ENCODE peak calls at places on chromosomes 11 and 22, in six cellular contexts. One of them, this sample, is unnamed.

GRCh38 chr11:74018331-74019005 is 9.6 kb upstream of the UCP3 start:
- DNase-seq in WTC11: no peak
- DNase-seq in AG09309: peak; percentile 59
- DNase-seq in GM23248: peak; percentile 91
- DNase-seq in left ventricle myocardium inferior: peak; percentile 93
- DNase-seq in AML-193: no peak
- DNase-seq in this sample: peak; percentile 91

GRCh38 chr11:35389897-35390462 is 29.4 kb downstream of the SLC1A2 start:
- DNase-seq in AML-193: no peak
- DNase-seq in left ventricle myocardium inferior: no peak
- DNase-seq in GM23248: no peak
- DNase-seq in WTC11: no peak
- DNase-seq in AG09309: no peak
- DNase-seq in this sample: no peak

GRCh38 chr11:24155792-24156191 is 341.1 kb upstream of the LUZP2 start:
- DNase-seq in left ventricle myocardium inferior: no peak
- DNase-seq in GM23248: no peak
- DNase-seq in AG09309: no peak
- DNase-seq in AML-193: no peak
- DNase-seq in WTC11: peak; percentile 47
- DNase-seq in this sample: no peak

GRCh38 chr22:23219787-23220484 is 39.6 kb downstream of the BCR start:
- DNase-seq in AML-193: peak; percentile 80
- DNase-seq in AG09309: no peak
- DNase-seq in WTC11: no peak
- DNase-seq in left ventricle myocardium inferior: no peak
- DNase-seq in GM23248: peak; percentile 73
- DNase-seq in this sample: no peak

GRCh38 chr11:61647529-61647928 is 32.7 kb upstream of the DAGLA start:
- DNase-seq in WTC11: no peak
- DNase-seq in AML-193: no peak
- DNase-seq in GM23248: no peak
- DNase-seq in left ventricle myocardium inferior: no peak
- DNase-seq in AG09309: no peak
- DNase-seq in this sample: no peak

GRCh38 chr22:22687638-22688500 is 43.5 kb downstream of the GGTLC2 start:
- DNase-seq in AML-193: no peak
- DNase-seq in left ventricle myocardium inferior: no peak
- DNase-seq in GM23248: peak; percentile 75
- DNase-seq in WTC11: peak; percentile 24
- DNase-seq in AG09309: peak; percentile 3
- DNase-seq in this sample: peak; percentile 32

GRCh38 chr11:122097419-122098001 is 18.5 kb downstream of the BLID start:
- DNase-seq in left ventricle myocardium inferior: no peak
- DNase-seq in AG09309: no peak
- DNase-seq in WTC11: no peak
- DNase-seq in AML-193: no peak
- DNase-seq in GM23248: peak; percentile 68
- DNase-seq in this sample: no peak

GRCh38 chr22:50398698-50399648 is 55.8 kb downstream of the PPP6R2 start:
- DNase-seq in AML-193: no peak
- DNase-seq in WTC11: no peak
- DNase-seq in AG09309: no peak
- DNase-seq in GM23248: no peak
- DNase-seq in left ventricle myocardium inferior: no peak
- DNase-seq in this sample: peak; percentile 68

GRCh38 chr22:42800731-42801536 is 56.1 kb downstream of the ARFGAP3 start:
- DNase-seq in left ventricle myocardium inferior: no peak
- DNase-seq in AG09309: no peak
- DNase-seq in WTC11: no peak
- DNase-seq in AML-193: no peak
- DNase-seq in GM23248: no peak
- DNase-seq in this sample: no peak

GRCh38 chr11:66020618-66021357 is 5.5 kb downstream of the CATSPER1 start:
- DNase-seq in AG09309: no peak
- DNase-seq in AML-193: peak; percentile 77
- DNase-seq in GM23248: peak; percentile 89
- DNase-seq in WTC11: no peak
- DNase-seq in left ventricle myocardium inferior: no peak
- DNase-seq in this sample: no peak

GRCh38 chr11:707817-708420 is 1.9 kb downstream of the EPS8L2 start:
- DNase-seq in GM23248: no peak
- DNase-seq in AML-193: no peak
- DNase-seq in left ventricle myocardium inferior: no peak
- DNase-seq in AG09309: no peak
- DNase-seq in WTC11: no peak
- DNase-seq in this sample: peak; percentile 71

GRCh38 chr11:37422511-37422910 is 824.5 kb upstream of the RAG2 start:
- DNase-seq in left ventricle myocardium inferior: no peak
- DNase-seq in AML-193: no peak
- DNase-seq in AG09309: no peak
- DNase-seq in GM23248: no peak
- DNase-seq in WTC11: no peak
- DNase-seq in this sample: no peak

GRCh38 chr11:85941380-85941973 is 86.3 kb downstream of the CCDC83 start:
- DNase-seq in AML-193: peak; percentile 57
- DNase-seq in GM23248: peak; percentile 71
- DNase-seq in WTC11: peak; percentile 61
- DNase-seq in AG09309: no peak
- DNase-seq in left ventricle myocardium inferior: no peak
- DNase-seq in this sample: no peak

GRCh38 chr22:46175631-46176030 is 25.3 kb downstream of the PPARA start:
- DNase-seq in AG09309: peak; percentile 46
- DNase-seq in left ventricle myocardium inferior: no peak
- DNase-seq in GM23248: peak; percentile 93
- DNase-seq in WTC11: no peak
- DNase-seq in AML-193: no peak
- DNase-seq in this sample: no peak

GRCh38 chr11:118661425-118662301 is 17.8 kb downstream of the TREH start:
- DNase-seq in AG09309: no peak
- DNase-seq in GM23248: no peak
- DNase-seq in left ventricle myocardium inferior: no peak
- DNase-seq in AML-193: no peak
- DNase-seq in WTC11: no peak
- DNase-seq in this sample: peak; percentile 68

GRCh38 chr22:20439556-20439927 is 1.9 kb upstream of the SCARF2 start:
- DNase-seq in left ventricle myocardium inferior: no peak
- DNase-seq in GM23248: no peak
- DNase-seq in WTC11: no peak
- DNase-seq in AG09309: no peak
- DNase-seq in AML-193: no peak
- DNase-seq in this sample: no peak

GRCh38 chr22:20247010-20247505 is 21.1 kb downstream of the RTN4R start:
- DNase-seq in GM23248: no peak
- DNase-seq in AML-193: no peak
- DNase-seq in WTC11: peak; percentile 30
- DNase-seq in AG09309: no peak
- DNase-seq in left ventricle myocardium inferior: no peak
- DNase-seq in this sample: no peak

GRCh38 chr11:3615998-3616397 is 25.8 kb downstream of the ART5 start:
- DNase-seq in AML-193: no peak
- DNase-seq in WTC11: no peak
- DNase-seq in AG09309: no peak
- DNase-seq in GM23248: no peak
- DNase-seq in left ventricle myocardium inferior: no peak
- DNase-seq in this sample: no peak

GRCh38 chr11:67288452-67289225 is 464 bp upstream of the ANKRD13D start:
- DNase-seq in GM23248: peak; percentile 96
- DNase-seq in AML-193: peak; percentile 96
- DNase-seq in left ventricle myocardium inferior: peak; percentile 90
- DNase-seq in WTC11: peak; percentile 83
- DNase-seq in AG09309: peak; percentile 71
- DNase-seq in this sample: peak; percentile 71

GRCh38 chr22:21054714-21055563 is 9.2 kb downstream of the LRRC74B start:
- DNase-seq in AML-193: no peak
- DNase-seq in AG09309: no peak
- DNase-seq in left ventricle myocardium inferior: no peak
- DNase-seq in WTC11: no peak
- DNase-seq in GM23248: no peak
- DNase-seq in this sample: no peak

GRCh38 chr11:15705886-15706285 is 591.2 kb downstream of the INSC start:
- DNase-seq in GM23248: no peak
- DNase-seq in WTC11: no peak
- DNase-seq in left ventricle myocardium inferior: no peak
- DNase-seq in AG09309: no peak
- DNase-seq in AML-193: no peak
- DNase-seq in this sample: no peak

GRCh38 chr11:12756101-12756500 is 81.9 kb downstream of the TEAD1 start:
- DNase-seq in AML-193: no peak
- DNase-seq in GM23248: no peak
- DNase-seq in WTC11: no peak
- DNase-seq in AG09309: no peak
- DNase-seq in left ventricle myocardium inferior: no peak
- DNase-seq in this sample: no peak

GRCh38 chr11:86632499-86633269 is 39.7 kb downstream of the ME3 start:
- DNase-seq in WTC11: peak; percentile 33
- DNase-seq in GM23248: peak; percentile 99
- DNase-seq in AML-193: peak; percentile 48
- DNase-seq in AG09309: peak; percentile 87
- DNase-seq in left ventricle myocardium inferior: no peak
- DNase-seq in this sample: no peak

GRCh38 chr11:116312560-116313340 is 460.0 kb downstream of the BUD13 start:
- DNase-seq in left ventricle myocardium inferior: peak; percentile 86
- DNase-seq in AML-193: no peak
- DNase-seq in AG09309: no peak
- DNase-seq in GM23248: peak; percentile 1
- DNase-seq in WTC11: no peak
- DNase-seq in this sample: peak; percentile 79

GRCh38 chr11:27274854-27275395 is 88.1 kb downstream of the CCDC34 start:
- DNase-seq in GM23248: no peak
- DNase-seq in left ventricle myocardium inferior: no peak
- DNase-seq in AG09309: no peak
- DNase-seq in AML-193: no peak
- DNase-seq in WTC11: no peak
- DNase-seq in this sample: no peak

This sample was measured in pancreas.